ENCODE peak calls at places on chromosomes 1 and 21, in six cellular contexts. T is uterus, J is endothelial cell of umbilical vein, Y is adrenal gland, A is IMR-90, O is prostate gland. L is an unnamed sample.
A peak's percentile ranks its signal among the peaks of the same experiment; 100 is the strongest.

GRCh38 chr1:78303620-78304019 is 187.2 kb upstream of the PTGFR start:
- DNase-seq in J (peak; percentile 40), A (peak; percentile 95), Y (peak; percentile 28), O (no peak), T (peak; percentile 52), L (no peak)

GRCh38 chr1:92804721-92805169 is 19.8 kb upstream of the EVI5 start:
- DNase-seq in Y (peak; percentile 74), A (peak; percentile 99), J (peak; percentile 97), T (peak; percentile 65), O (peak; percentile 21), L (peak; percentile 87)

GRCh38 chr21:42021751-42022430 is 11.7 kb upstream of the ZBTB21 start:
- DNase-seq in Y (no peak), O (no peak), A (no peak), J (no peak), T (no peak), L (no peak)

GRCh38 chr1:9066945-9067807 is 2.3 kb downstream of the SLC2A5 start:
- DNase-seq in T (peak; percentile 80), J (peak; percentile 68), O (no peak), A (peak; percentile 91), Y (peak; percentile 53), L (no peak)

GRCh38 chr1:91872560-91873081 is 13.3 kb downstream of the TGFBR3 start:
- DNase-seq in J (no peak), T (no peak), O (peak; percentile 42), Y (no peak), A (no peak), L (no peak)

GRCh38 chr1:9009438-9010366 is 16.5 kb downstream of the SLC2A7 start:
- DNase-seq in A (peak; percentile 28), T (no peak), O (no peak), J (peak; percentile 40), Y (no peak), L (peak; percentile 64)

GRCh38 chr1:195202271-195202670 is 1406.0 kb downstream of the KCNT2 start:
- DNase-seq in J (no peak), T (no peak), O (no peak), Y (no peak), A (peak; percentile 46), L (no peak)

GRCh38 chr1:66294692-66295384 is 239.1 kb upstream of the SGIP1 start:
- DNase-seq in Y (no peak), T (peak; percentile 61), O (no peak), J (peak; percentile 64), A (peak; percentile 70), L (no peak)

GRCh38 chr1:43367026-43367903 is 546 bp downstream of the ELOVL1 start:
- DNase-seq in Y (peak; percentile 39), O (peak; percentile 19), T (no peak), A (no peak), J (peak; percentile 37), L (peak; percentile 29)

GRCh38 chr1:234691567-234691966 is 81.6 kb upstream of the IRF2BP2 start:
- DNase-seq in O (no peak), A (peak; percentile 50), T (no peak), J (peak; percentile 12), Y (no peak), L (no peak)

GRCh38 chr1:203199002-203199401 is 12.5 kb upstream of the CHI3L1 start:
- DNase-seq in A (no peak), J (no peak), T (no peak), Y (no peak), O (no peak), L (no peak)

GRCh38 chr1:203200059-203200553 is 13.6 kb upstream of the CHI3L1 start:
- DNase-seq in T (peak; percentile 57), J (no peak), O (peak; percentile 17), Y (no peak), A (peak; percentile 81), L (no peak)

GRCh38 chr1:203200916-203201315 is 14.4 kb upstream of the CHI3L1 start:
- DNase-seq in J (no peak), O (no peak), A (no peak), T (no peak), Y (no peak), L (no peak)

GRCh38 chr1:203197625-203198024 is 11.1 kb upstream of the CHI3L1 start:
- DNase-seq in Y (no peak), J (no peak), T (no peak), A (peak; percentile 88), O (no peak), L (peak; percentile 11)

GRCh38 chr1:203199481-203200058 is 13.1 kb upstream of the CHI3L1 start:
- DNase-seq in T (no peak), A (peak; percentile 70), Y (no peak), J (no peak), O (no peak), L (no peak)
- TF ChIP-seq POLR2A in T (no peak), A (no peak), Y (no peak), J (no peak), O (no peak), L (no peak)

GRCh38 chr1:207868769-207869721 is 41.9 kb downstream of the CD34 start:
- DNase-seq in J (peak; percentile 83), T (peak; percentile 70), Y (peak; percentile 87), A (peak; percentile 62), O (peak; percentile 75), L (peak; percentile 89)
- TF ChIP-seq POLR2A in J (peak; percentile 59), T (peak; percentile 78), Y (peak; percentile 88), A (no peak), O (peak; percentile 72), L (no peak)

DNA sequence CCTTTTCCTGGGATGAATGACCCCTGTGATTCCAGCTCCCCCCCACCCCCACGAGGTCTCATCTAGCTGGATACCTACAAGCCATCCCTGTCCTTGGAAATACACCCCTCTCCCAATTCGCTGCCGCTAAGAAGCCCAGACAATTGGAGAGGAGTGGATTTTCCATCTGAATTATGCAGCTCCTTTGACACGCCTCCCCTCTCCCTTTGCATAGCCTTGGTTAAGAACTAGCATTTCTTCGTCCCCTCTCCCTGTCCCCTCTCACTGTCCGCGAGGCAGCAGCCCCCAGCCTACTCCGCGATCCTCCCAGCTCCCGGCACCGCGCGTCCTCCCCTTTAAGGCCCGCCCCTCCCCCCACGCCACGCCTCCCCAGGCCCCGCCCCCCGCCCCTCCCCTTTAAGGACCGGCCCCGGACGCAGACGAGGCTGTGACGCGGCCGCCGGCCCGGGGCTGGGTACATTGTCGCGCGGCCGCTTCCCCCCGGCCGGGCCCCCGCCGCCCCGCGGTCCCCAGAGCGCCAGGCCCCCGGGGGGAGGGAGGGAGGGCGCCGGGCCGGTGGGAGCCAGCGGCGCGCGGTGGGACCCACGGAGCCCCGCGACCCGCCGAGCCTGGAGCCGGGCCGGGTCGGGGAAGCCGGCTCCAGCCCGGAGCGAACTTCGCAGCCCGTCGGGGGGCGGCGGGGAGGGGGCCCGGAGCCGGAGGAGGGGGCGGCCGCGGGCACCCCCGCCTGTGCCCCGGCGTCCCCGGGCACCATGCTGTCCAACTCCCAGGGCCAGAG is at the start of gene MAPKAPK2:
- DNase-seq in T (peak; percentile 81), J (peak; percentile 48), Y (peak; percentile 85), O (peak; percentile 80), A (peak; percentile 61), L (peak; percentile 91)
- TF ChIP-seq POLR2A in T (peak; percentile 74), J (no peak), Y (peak; percentile 47), O (peak; percentile 54), A (peak; percentile 85), L (no peak)

GRCh38 chr1:169485427-169486280 is at the start of gene SLC19A2:
- DNase-seq in Y (peak; percentile 100), T (peak; percentile 100), J (peak; percentile 99), O (peak; percentile 100), A (peak; percentile 99), L (peak; percentile 99)
- TF ChIP-seq POLR2A in Y (peak; percentile 99), T (peak; percentile 97), J (peak; percentile 87), O (peak; percentile 93), A (peak; percentile 99), L (peak; percentile 73)

DNA sequence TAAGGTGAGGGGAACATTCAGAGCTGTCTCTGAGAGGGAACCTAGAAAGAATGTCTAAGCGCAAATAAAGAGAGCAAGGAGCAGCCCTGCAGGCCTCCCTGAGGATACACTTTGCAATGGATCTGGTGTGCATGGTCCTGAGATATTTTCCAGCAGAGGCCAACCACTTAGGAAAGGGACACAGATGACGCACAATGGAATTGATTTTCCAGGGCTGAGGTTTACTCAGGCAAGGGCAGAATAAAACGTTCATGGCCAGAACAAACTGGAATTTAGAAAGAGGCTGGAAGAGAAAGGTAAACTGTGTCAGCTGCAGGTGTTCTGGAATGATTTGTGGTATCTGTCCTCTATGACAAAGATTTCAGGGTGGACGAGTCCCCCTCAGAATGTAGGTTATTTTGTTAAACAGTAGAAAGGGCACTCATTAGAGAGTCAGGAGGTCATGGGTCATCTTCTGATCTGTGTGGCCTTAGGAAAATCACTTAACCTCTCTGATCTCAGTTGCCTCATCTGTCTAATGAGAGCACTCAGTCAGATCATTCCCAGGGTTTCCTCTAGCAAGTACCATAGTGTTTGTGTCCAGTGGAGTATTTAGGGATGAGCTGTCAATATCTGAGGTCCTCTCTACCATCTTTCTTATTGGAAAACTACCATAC is 61.8 kb upstream of the PGBD5 start:
- DNase-seq in A (no peak), T (no peak), Y (no peak), J (no peak), O (no peak), L (no peak)
- TF ChIP-seq POLR2A in A (no peak), T (no peak), Y (no peak), J (no peak), O (no peak), L (no peak)

GRCh38 chr1:159854693-159855192 is 7.7 kb downstream of the VSIG8 start:
- DNase-seq in J (peak; percentile 78), O (peak; percentile 62), Y (peak; percentile 89), A (peak; percentile 77), T (peak; percentile 82), L (peak; percentile 92)
- TF ChIP-seq POLR2A in J (peak; percentile 51), O (peak; percentile 82), Y (peak; percentile 94), A (peak; percentile 71), T (peak; percentile 82), L (peak; percentile 90)

DNA sequence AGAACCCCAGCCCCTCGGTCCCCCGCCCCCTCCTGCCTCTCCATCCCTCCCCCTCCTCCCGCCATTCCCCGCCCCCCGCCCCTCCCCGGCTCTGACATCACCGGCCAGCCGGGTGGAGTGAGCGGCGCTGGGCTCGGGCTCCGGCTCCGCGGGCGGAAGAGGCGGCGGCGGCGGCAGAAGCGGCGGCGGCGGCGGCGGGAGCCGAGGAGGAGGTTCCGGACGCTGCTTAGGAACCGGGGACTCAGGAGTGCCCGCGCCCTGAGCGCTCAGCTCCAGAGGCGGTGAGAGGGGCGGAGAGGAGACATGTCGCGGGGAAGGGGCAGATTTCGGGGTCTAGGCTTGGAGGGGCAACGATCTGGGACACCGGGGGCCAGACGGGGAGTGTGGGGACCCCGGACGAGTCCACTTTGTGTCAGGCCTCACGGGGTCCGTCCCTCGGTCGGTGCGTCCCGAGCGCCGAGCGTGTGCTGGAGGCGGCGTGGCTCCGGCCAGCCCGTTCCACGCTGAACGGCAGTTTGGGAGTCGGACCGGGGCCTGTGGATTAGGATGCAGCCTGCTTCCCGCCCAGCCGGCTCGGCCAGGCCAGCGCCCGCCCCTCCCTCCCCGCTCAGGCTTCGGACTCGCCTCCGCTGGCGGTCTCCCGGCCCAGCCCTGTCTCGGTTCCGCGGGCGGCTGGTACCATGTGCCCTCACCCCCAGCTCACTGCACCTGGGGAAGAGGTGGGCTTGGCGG is at the start of gene PEA15:
- DNase-seq in Y (peak; percentile 81), O (peak; percentile 69), J (peak; percentile 54), T (peak; percentile 76), A (peak; percentile 35), L (peak; percentile 89)
- TF ChIP-seq POLR2A in Y (peak; percentile 72), O (peak; percentile 82), J (no peak), T (peak; percentile 86), A (peak; percentile 73), L (peak; percentile 48)

L was measured in Peyer's patch.